ENCODE peak calls at places on chromosomes 4 and X, in seven cellular contexts. One of them, this sample, is unnamed.

GRCh38 chr4:40190880-40191815 is 5.7 kb upstream of the RHOH start:
- DNase-seq in H54: no peak
- DNase-seq in activated T-cell treated with anti-CD3 and anti-CD28 coated beads, Interleukin-2, amount 50 U/mL, for 1 hour: no peak
- DNase-seq in stimulated activated CD4-positive, alpha-beta T cell treated with anti-CD3 and anti-CD28 coated beads, Interleukin-1b, Interleukin-23, amount 100 ng/mL, for 1 hour: no peak
- DNase-seq in gastrocnemius medialis: no peak
- DNase-seq in epithelial cell of esophagus: no peak
- DNase-seq in EH: no peak
- DNase-seq in this sample: no peak

GRCh38 chrX:1535241-1536041 is 1.5 kb downstream of the P2RY8 start:
- DNase-seq in H54: no peak
- DNase-seq in activated T-cell treated with anti-CD3 and anti-CD28 coated beads, Interleukin-2, amount 50 U/mL, for 1 hour: peak; percentile 54
- DNase-seq in stimulated activated CD4-positive, alpha-beta T cell treated with anti-CD3 and anti-CD28 coated beads, Interleukin-1b, Interleukin-23, amount 100 ng/mL, for 1 hour: no peak
- DNase-seq in gastrocnemius medialis: no peak
- DNase-seq in epithelial cell of esophagus: no peak
- DNase-seq in EH: no peak
- DNase-seq in this sample: no peak

GRCh38 chrX:133958997-133959688 is 26.3 kb downstream of the GPC3 start:
- DNase-seq in H54: no peak
- DNase-seq in activated T-cell treated with anti-CD3 and anti-CD28 coated beads, Interleukin-2, amount 50 U/mL, for 1 hour: no peak
- DNase-seq in stimulated activated CD4-positive, alpha-beta T cell treated with anti-CD3 and anti-CD28 coated beads, Interleukin-1b, Interleukin-23, amount 100 ng/mL, for 1 hour: no peak
- DNase-seq in gastrocnemius medialis: no peak
- DNase-seq in epithelial cell of esophagus: peak; percentile 7
- DNase-seq in EH: no peak
- DNase-seq in this sample: no peak

GRCh38 chr4:165118256-165118909 is 5.7 kb upstream of the TMEM192 start:
- DNase-seq in H54: no peak
- DNase-seq in activated T-cell treated with anti-CD3 and anti-CD28 coated beads, Interleukin-2, amount 50 U/mL, for 1 hour: no peak
- DNase-seq in stimulated activated CD4-positive, alpha-beta T cell treated with anti-CD3 and anti-CD28 coated beads, Interleukin-1b, Interleukin-23, amount 100 ng/mL, for 1 hour: no peak
- DNase-seq in gastrocnemius medialis: no peak
- DNase-seq in epithelial cell of esophagus: no peak
- DNase-seq in EH: no peak
- DNase-seq in this sample: no peak

GRCh38 chr4:123484291-123484926 is 87.8 kb downstream of the SPRY1 start:
- DNase-seq in H54: no peak
- DNase-seq in activated T-cell treated with anti-CD3 and anti-CD28 coated beads, Interleukin-2, amount 50 U/mL, for 1 hour: no peak
- DNase-seq in stimulated activated CD4-positive, alpha-beta T cell treated with anti-CD3 and anti-CD28 coated beads, Interleukin-1b, Interleukin-23, amount 100 ng/mL, for 1 hour: no peak
- DNase-seq in gastrocnemius medialis: no peak
- DNase-seq in epithelial cell of esophagus: no peak
- DNase-seq in EH: no peak
- DNase-seq in this sample: no peak

GRCh38 chrX:40415675-40416074 is 165.1 kb upstream of the ATP6AP2 start:
- DNase-seq in H54: no peak
- DNase-seq in activated T-cell treated with anti-CD3 and anti-CD28 coated beads, Interleukin-2, amount 50 U/mL, for 1 hour: no peak
- DNase-seq in stimulated activated CD4-positive, alpha-beta T cell treated with anti-CD3 and anti-CD28 coated beads, Interleukin-1b, Interleukin-23, amount 100 ng/mL, for 1 hour: no peak
- DNase-seq in gastrocnemius medialis: no peak
- DNase-seq in epithelial cell of esophagus: no peak
- DNase-seq in EH: no peak
- DNase-seq in this sample: no peak

GRCh38 chr4:22435652-22436051 is 80.2 kb downstream of the ADGRA3 start:
- DNase-seq in H54: no peak
- DNase-seq in activated T-cell treated with anti-CD3 and anti-CD28 coated beads, Interleukin-2, amount 50 U/mL, for 1 hour: no peak
- DNase-seq in stimulated activated CD4-positive, alpha-beta T cell treated with anti-CD3 and anti-CD28 coated beads, Interleukin-1b, Interleukin-23, amount 100 ng/mL, for 1 hour: no peak
- DNase-seq in gastrocnemius medialis: no peak
- DNase-seq in epithelial cell of esophagus: no peak
- DNase-seq in EH: no peak
- DNase-seq in this sample: no peak

GRCh38 chr4:185307136-185307950 is 88.4 kb downstream of the LRP2BP start:
- DNase-seq in H54: no peak
- DNase-seq in activated T-cell treated with anti-CD3 and anti-CD28 coated beads, Interleukin-2, amount 50 U/mL, for 1 hour: no peak
- DNase-seq in stimulated activated CD4-positive, alpha-beta T cell treated with anti-CD3 and anti-CD28 coated beads, Interleukin-1b, Interleukin-23, amount 100 ng/mL, for 1 hour: no peak
- DNase-seq in gastrocnemius medialis: no peak
- DNase-seq in epithelial cell of esophagus: peak; percentile 85
- DNase-seq in EH: peak; percentile 37
- DNase-seq in this sample: no peak

GRCh38 chr4:123162859-123163258 is 233.7 kb upstream of the SPRY1 start:
- DNase-seq in H54: no peak
- DNase-seq in activated T-cell treated with anti-CD3 and anti-CD28 coated beads, Interleukin-2, amount 50 U/mL, for 1 hour: no peak
- DNase-seq in stimulated activated CD4-positive, alpha-beta T cell treated with anti-CD3 and anti-CD28 coated beads, Interleukin-1b, Interleukin-23, amount 100 ng/mL, for 1 hour: no peak
- DNase-seq in gastrocnemius medialis: no peak
- DNase-seq in epithelial cell of esophagus: no peak
- DNase-seq in EH: no peak
- DNase-seq in this sample: no peak

GRCh38 chr4:80008351-80008750 is 64.7 kb downstream of the ANTXR2 start:
- DNase-seq in H54: no peak
- DNase-seq in activated T-cell treated with anti-CD3 and anti-CD28 coated beads, Interleukin-2, amount 50 U/mL, for 1 hour: no peak
- DNase-seq in stimulated activated CD4-positive, alpha-beta T cell treated with anti-CD3 and anti-CD28 coated beads, Interleukin-1b, Interleukin-23, amount 100 ng/mL, for 1 hour: no peak
- DNase-seq in gastrocnemius medialis: no peak
- DNase-seq in epithelial cell of esophagus: no peak
- DNase-seq in EH: no peak
- DNase-seq in this sample: no peak

GRCh38 chr4:72295966-72296557 is 264.3 kb downstream of the NPFFR2 start:
- DNase-seq in H54: no peak
- DNase-seq in activated T-cell treated with anti-CD3 and anti-CD28 coated beads, Interleukin-2, amount 50 U/mL, for 1 hour: no peak
- DNase-seq in stimulated activated CD4-positive, alpha-beta T cell treated with anti-CD3 and anti-CD28 coated beads, Interleukin-1b, Interleukin-23, amount 100 ng/mL, for 1 hour: no peak
- DNase-seq in gastrocnemius medialis: no peak
- DNase-seq in epithelial cell of esophagus: peak; percentile 60
- DNase-seq in EH: peak; percentile 65
- DNase-seq in this sample: no peak

GRCh38 chr4:3518941-3519340 is 13.3 kb downstream of the LRPAP1 start:
- DNase-seq in H54: no peak
- DNase-seq in activated T-cell treated with anti-CD3 and anti-CD28 coated beads, Interleukin-2, amount 50 U/mL, for 1 hour: no peak
- DNase-seq in stimulated activated CD4-positive, alpha-beta T cell treated with anti-CD3 and anti-CD28 coated beads, Interleukin-1b, Interleukin-23, amount 100 ng/mL, for 1 hour: no peak
- DNase-seq in gastrocnemius medialis: peak; percentile 9
- DNase-seq in epithelial cell of esophagus: no peak
- DNase-seq in EH: no peak
- DNase-seq in this sample: peak; percentile 34

GRCh38 chr4:159545556-159545955 is 442.7 kb downstream of the RAPGEF2 start:
- DNase-seq in H54: no peak
- DNase-seq in activated T-cell treated with anti-CD3 and anti-CD28 coated beads, Interleukin-2, amount 50 U/mL, for 1 hour: no peak
- DNase-seq in stimulated activated CD4-positive, alpha-beta T cell treated with anti-CD3 and anti-CD28 coated beads, Interleukin-1b, Interleukin-23, amount 100 ng/mL, for 1 hour: no peak
- DNase-seq in gastrocnemius medialis: no peak
- DNase-seq in epithelial cell of esophagus: no peak
- DNase-seq in EH: no peak
- DNase-seq in this sample: no peak

GRCh38 chrX:153582896-153583295 is 16.0 kb downstream of the CCNQ start:
- DNase-seq in H54: no peak
- DNase-seq in activated T-cell treated with anti-CD3 and anti-CD28 coated beads, Interleukin-2, amount 50 U/mL, for 1 hour: peak; percentile 58
- DNase-seq in stimulated activated CD4-positive, alpha-beta T cell treated with anti-CD3 and anti-CD28 coated beads, Interleukin-1b, Interleukin-23, amount 100 ng/mL, for 1 hour: peak; percentile 32
- DNase-seq in gastrocnemius medialis: no peak
- DNase-seq in epithelial cell of esophagus: peak; percentile 29
- DNase-seq in EH: no peak
- DNase-seq in this sample: peak; percentile 77

GRCh38 chr4:122003335-122003734 is 51.5 kb upstream of the TRPC3 start:
- DNase-seq in H54: peak; percentile 7
- DNase-seq in activated T-cell treated with anti-CD3 and anti-CD28 coated beads, Interleukin-2, amount 50 U/mL, for 1 hour: no peak
- DNase-seq in stimulated activated CD4-positive, alpha-beta T cell treated with anti-CD3 and anti-CD28 coated beads, Interleukin-1b, Interleukin-23, amount 100 ng/mL, for 1 hour: no peak
- DNase-seq in gastrocnemius medialis: no peak
- DNase-seq in epithelial cell of esophagus: peak; percentile 30
- DNase-seq in EH: peak; percentile 44
- DNase-seq in this sample: no peak

GRCh38 chrX:15854712-15855561 is at the start of gene AP1S2:
- DNase-seq in H54: peak; percentile 27
- DNase-seq in activated T-cell treated with anti-CD3 and anti-CD28 coated beads, Interleukin-2, amount 50 U/mL, for 1 hour: peak; percentile 99
- DNase-seq in stimulated activated CD4-positive, alpha-beta T cell treated with anti-CD3 and anti-CD28 coated beads, Interleukin-1b, Interleukin-23, amount 100 ng/mL, for 1 hour: peak; percentile 77
- DNase-seq in gastrocnemius medialis: peak; percentile 91
- DNase-seq in epithelial cell of esophagus: peak; percentile 94
- DNase-seq in EH: peak; percentile 93
- DNase-seq in this sample: peak; percentile 99

GRCh38 chr4:140996757-140997156 is 136.5 kb downstream of the RNF150 start:
- DNase-seq in H54: no peak
- DNase-seq in activated T-cell treated with anti-CD3 and anti-CD28 coated beads, Interleukin-2, amount 50 U/mL, for 1 hour: no peak
- DNase-seq in stimulated activated CD4-positive, alpha-beta T cell treated with anti-CD3 and anti-CD28 coated beads, Interleukin-1b, Interleukin-23, amount 100 ng/mL, for 1 hour: no peak
- DNase-seq in gastrocnemius medialis: no peak
- DNase-seq in epithelial cell of esophagus: no peak
- DNase-seq in EH: peak; percentile 89
- DNase-seq in this sample: no peak

GRCh38 chrX:8237718-8238117 is 66.7 kb upstream of the VCX2 start:
- DNase-seq in H54: no peak
- DNase-seq in activated T-cell treated with anti-CD3 and anti-CD28 coated beads, Interleukin-2, amount 50 U/mL, for 1 hour: no peak
- DNase-seq in stimulated activated CD4-positive, alpha-beta T cell treated with anti-CD3 and anti-CD28 coated beads, Interleukin-1b, Interleukin-23, amount 100 ng/mL, for 1 hour: no peak
- DNase-seq in gastrocnemius medialis: no peak
- DNase-seq in epithelial cell of esophagus: no peak
- DNase-seq in EH: no peak
- DNase-seq in this sample: no peak

GRCh38 chrX:17744896-17745523 is 7.7 kb downstream of the SCML1 start:
- DNase-seq in H54: no peak
- DNase-seq in activated T-cell treated with anti-CD3 and anti-CD28 coated beads, Interleukin-2, amount 50 U/mL, for 1 hour: no peak
- DNase-seq in stimulated activated CD4-positive, alpha-beta T cell treated with anti-CD3 and anti-CD28 coated beads, Interleukin-1b, Interleukin-23, amount 100 ng/mL, for 1 hour: no peak
- DNase-seq in gastrocnemius medialis: no peak
- DNase-seq in epithelial cell of esophagus: peak; percentile 10
- DNase-seq in EH: no peak
- DNase-seq in this sample: no peak

GRCh38 chr4:55363618-55364420 is 17.8 kb downstream of the SRD5A3 start:
- DNase-seq in H54: no peak
- DNase-seq in activated T-cell treated with anti-CD3 and anti-CD28 coated beads, Interleukin-2, amount 50 U/mL, for 1 hour: no peak
- DNase-seq in stimulated activated CD4-positive, alpha-beta T cell treated with anti-CD3 and anti-CD28 coated beads, Interleukin-1b, Interleukin-23, amount 100 ng/mL, for 1 hour: no peak
- DNase-seq in gastrocnemius medialis: no peak
- DNase-seq in epithelial cell of esophagus: peak; percentile 49
- DNase-seq in EH: no peak
- DNase-seq in this sample: no peak

GRCh38 chr4:121150486-121150885 is 13.6 kb downstream of the TNIP3 start:
- DNase-seq in H54: no peak
- DNase-seq in activated T-cell treated with anti-CD3 and anti-CD28 coated beads, Interleukin-2, amount 50 U/mL, for 1 hour: no peak
- DNase-seq in stimulated activated CD4-positive, alpha-beta T cell treated with anti-CD3 and anti-CD28 coated beads, Interleukin-1b, Interleukin-23, amount 100 ng/mL, for 1 hour: no peak
- DNase-seq in gastrocnemius medialis: no peak
- DNase-seq in epithelial cell of esophagus: no peak
- DNase-seq in EH: peak; percentile 7
- DNase-seq in this sample: no peak

GRCh38 chr4:25367004-25367621 is 9.9 kb upstream of the ANAPC4 start:
- DNase-seq in H54: no peak
- DNase-seq in activated T-cell treated with anti-CD3 and anti-CD28 coated beads, Interleukin-2, amount 50 U/mL, for 1 hour: no peak
- DNase-seq in stimulated activated CD4-positive, alpha-beta T cell treated with anti-CD3 and anti-CD28 coated beads, Interleukin-1b, Interleukin-23, amount 100 ng/mL, for 1 hour: no peak
- DNase-seq in gastrocnemius medialis: no peak
- DNase-seq in epithelial cell of esophagus: peak; percentile 63
- DNase-seq in EH: peak; percentile 56
- DNase-seq in this sample: no peak

This sample was measured in natural killer cell treated with Interleukin-12 subunit alpha and Interleukin-12 subunit beta and Interleukin-15 and Interleukin-18, amount 100 ng/mL, for 72 hours.